ENCODE peak calls at places on chromosome 13, in eight cellular contexts. L is activated T-cell treated with anti-CD3 and anti-CD28 coated beads for 1 hour; B is activated naive CD4-positive, alpha-beta T cell treated with anti-CD3 and anti-CD28 coated beads, Interleukin-2, amount 50 U/mL, for 16 hours; A is KG1; W is cerebellar cortex; X is heart left ventricle; V is stimulated activated CD4-positive, alpha-beta T cell treated with anti-CD3 and anti-CD28 coated beads, Interleukin-2, amount 100 ng/mL, for 24 hours; O is T1000. M is an unnamed sample.

GRCh38 chr13:89968468-89968867 is 1379.0 kb upstream of the MIR17HG start:
- DNase-seq in L (no peak), B (no peak), A (no peak), W (no peak), X (no peak), V (no peak), O (no peak), M (no peak)

GRCh38 chr13:20151016-20151415 is 9.8 kb downstream of the GJA3 start:
- DNase-seq in L (no peak), B (no peak), A (no peak), W (no peak), X (no peak), V (no peak), O (no peak), M (no peak)

GRCh38 chr13:32530841-32531253 is 7.7 kb downstream of the N4BP2L2 start:
- DNase-seq in L (no peak), B (no peak), A (no peak), W (peak), X (no peak), V (no peak), O (no peak), M (no peak)

GRCh38 chr13:30169442-30169841 is 137.9 kb downstream of the KATNAL1 start:
- DNase-seq in L (no peak), B (no peak), A (no peak), W (no peak), X (no peak), V (no peak), O (no peak), M (no peak)

GRCh38 chr13:86830046-86830445 is 841.1 kb upstream of the SLITRK5 start:
- DNase-seq in L (no peak), B (no peak), A (no peak), W (no peak), X (no peak), V (no peak), O (no peak), M (no peak)

GRCh38 chr13:31987071-31987470 is 44.5 kb upstream of the FRY start:
- DNase-seq in L (no peak), B (no peak), A (no peak), W (no peak), X (no peak), V (no peak), O (no peak), M (no peak)

GRCh38 chr13:50123515-50123861 is 108.2 kb downstream of the KCNRG start:
- DNase-seq in L (no peak), B (no peak), A (no peak), W (peak), X (no peak), V (no peak), O (no peak), M (no peak)

GRCh38 chr13:97600438-97601080 is 166.6 kb downstream of the RAP2A start:
- DNase-seq in L (no peak), B (no peak), A (no peak), W (no peak), X (no peak), V (no peak), O (no peak), M (no peak)

GRCh38 chr13:94073006-94073744 is 406.3 kb downstream of the DCT start:
- DNase-seq in L (no peak), B (no peak), A (no peak), W (no peak), X (no peak), V (no peak), O (no peak), M (no peak)

GRCh38 chr13:46321494-46322225 is 65.4 kb downstream of the RUBCNL start:
- DNase-seq in L (peak), B (peak), A (peak), W (peak), X (no peak), V (peak), O (no peak), M (peak)

GRCh38 chr13:37412271-37412683 is 186.3 kb downstream of the POSTN start:
- DNase-seq in L (no peak), B (no peak), A (no peak), W (no peak), X (no peak), V (no peak), O (no peak), M (no peak)

GRCh38 chr13:72839831-72840426 is 58.0 kb downstream of the PIBF1 start:
- DNase-seq in L (peak), B (peak), A (peak), W (peak), X (no peak), V (peak), O (no peak), M (peak)

GRCh38 chr13:25295228-25295627 is 6.2 kb upstream of the NUP58 start:
- DNase-seq in L (no peak), B (no peak), A (no peak), W (no peak), X (no peak), V (no peak), O (no peak), M (no peak)

GRCh38 chr13:94228781-94229180 is 250.7 kb downstream of the DCT start:
- DNase-seq in L (no peak), B (no peak), A (no peak), W (no peak), X (no peak), V (no peak), O (no peak), M (no peak)

GRCh38 chr13:114111577-114111976 is 20.8 kb downstream of the RASA3 start:
- DNase-seq in L (no peak), B (no peak), A (no peak), W (no peak), X (no peak), V (no peak), O (no peak), M (no peak)

GRCh38 chr13:64428196-64428595 is 2801.9 kb downstream of the PCDH9 start:
- DNase-seq in L (no peak), B (no peak), A (no peak), W (no peak), X (no peak), V (no peak), O (no peak), M (no peak)

GRCh38 chr13:99150575-99151370 is 49.9 kb upstream of the UBAC2 start:
- DNase-seq in L (no peak), B (no peak), A (no peak), W (no peak), X (no peak), V (no peak), O (peak), M (no peak)

GRCh38 chr13:19984430-19985218 is 26.1 kb downstream of the ZMYM2 start:
- DNase-seq in L (no peak), B (no peak), A (no peak), W (peak), X (no peak), V (no peak), O (no peak), M (no peak)

GRCh38 chr13:108662528-108662927 is 33.1 kb downstream of the MYO16 start:
- DNase-seq in L (no peak), B (no peak), A (no peak), W (no peak), X (no peak), V (no peak), O (no peak), M (no peak)

GRCh38 chr13:26872444-26873173 is 112.0 kb upstream of the GPR12 start:
- DNase-seq in L (peak), B (no peak), A (peak), W (peak), X (peak), V (peak), O (no peak), M (peak)

GRCh38 chr13:73542446-73542845 is 483.6 kb downstream of the KLF5 start:
- DNase-seq in L (no peak), B (no peak), A (no peak), W (no peak), X (no peak), V (no peak), O (no peak), M (no peak)

GRCh38 chr13:26719356-26719945 is 41.1 kb downstream of the GPR12 start:
- DNase-seq in L (no peak), B (no peak), A (peak), W (peak), X (no peak), V (no peak), O (no peak), M (no peak)

GRCh38 chr13:35817642-35818576 is 313.3 kb downstream of the DCLK1 start:
- DNase-seq in L (no peak), B (no peak), A (no peak), W (no peak), X (no peak), V (no peak), O (no peak), M (no peak)

GRCh38 chr13:77599351-77599750 is 63.8 kb downstream of the SCEL start:
- DNase-seq in L (no peak), B (no peak), A (no peak), W (peak), X (no peak), V (no peak), O (no peak), M (no peak)

GRCh38 chr13:28650284-28650683 is 8.6 kb upstream of the POMP start:
- DNase-seq in L (no peak), B (no peak), A (no peak), W (no peak), X (no peak), V (no peak), O (no peak), M (no peak)

GRCh38 chr13:91112878-91113277 is 234.6 kb upstream of the MIR17HG start:
- DNase-seq in L (no peak), B (no peak), A (no peak), W (no peak), X (no peak), V (no peak), O (no peak), M (no peak)

GRCh38 chr13:99484405-99484981 is 16.8 kb upstream of the TM9SF2 start:
- DNase-seq in L (no peak), B (no peak), A (peak), W (no peak), X (no peak), V (no peak), O (no peak), M (no peak)

GRCh38 chr13:87666826-87667225 is 4.3 kb upstream of the SLITRK5 start:
- DNase-seq in L (no peak), B (no peak), A (no peak), W (no peak), X (no peak), V (no peak), O (no peak), M (no peak)

GRCh38 chr13:57629391-57629804 is 2.1 kb upstream of the PCDH17 start:
- DNase-seq in L (no peak), B (no peak), A (no peak), W (no peak), X (no peak), V (no peak), O (no peak), M (no peak)

GRCh38 chr13:24085662-24086061 is 74.9 kb upstream of the SPATA13 start:
- DNase-seq in L (no peak), B (no peak), A (no peak), W (no peak), X (no peak), V (no peak), O (no peak), M (no peak)

GRCh38 chr13:81171065-81171647 is 830.2 kb upstream of the SPRY2 start:
- DNase-seq in L (no peak), B (no peak), A (no peak), W (peak), X (no peak), V (no peak), O (no peak), M (no peak)

GRCh38 chr13:113796211-113796875 is 37.3 kb downstream of the TMEM255B start:
- DNase-seq in L (no peak), B (no peak), A (no peak), W (no peak), X (no peak), V (no peak), O (no peak), M (no peak)

GRCh38 chr13:32984857-32985626 is 31.2 kb upstream of the KL start:
- DNase-seq in L (no peak), B (no peak), A (no peak), W (no peak), X (no peak), V (no peak), O (peak), M (no peak)

GRCh38 chr13:113915012-113915763 is 51.3 kb upstream of the GAS6 start:
- DNase-seq in L (no peak), B (no peak), A (no peak), W (no peak), X (no peak), V (peak), O (no peak), M (no peak)